ENCODE peak calls at places on chromosome 1, in nine cellular contexts. N, Q, R, T, J, I, A, B and D are unnamed samples.

GRCh38 chr1:77757066-77757584 is 2.5 kb downstream of the USP33 start:
- DNase-seq in N (no peak), Q (no peak), R (no peak), T (no peak), J (no peak), I (no peak), A (no peak), B (no peak), D (no peak)

GRCh38 chr1:53657891-53658396 is 81.0 kb downstream of the GLIS1 start:
- DNase-seq in N (no peak), Q (no peak), R (no peak), T (no peak), J (no peak), I (no peak), A (no peak), B (no peak), D (no peak)

GRCh38 chr1:57674803-57675202 is 250.9 kb upstream of the DAB1 start:
- DNase-seq in N (no peak), Q (no peak), R (no peak), T (no peak), J (no peak), I (no peak), A (no peak), B (no peak), D (no peak)

GRCh38 chr1:195866383-195867222 is 741.6 kb downstream of the KCNT2 start:
- DNase-seq in N (no peak), Q (no peak), R (no peak), T (no peak), J (no peak), I (no peak), A (no peak), B (no peak), D (no peak)

GRCh38 chr1:236716160-236716559 is 29.9 kb downstream of the ACTN2 start:
- DNase-seq in N (no peak), Q (no peak), R (no peak), T (no peak), J (no peak), I (no peak), A (no peak), B (no peak), D (peak)

GRCh38 chr1:36675106-36675505 is 192.4 kb upstream of the CSF3R start:
- DNase-seq in N (no peak), Q (no peak), R (no peak), T (no peak), J (no peak), I (no peak), A (no peak), B (no peak), D (no peak)

GRCh38 chr1:9780554-9781110 is 43.1 kb downstream of the CLSTN1 start:
- DNase-seq in N (no peak), Q (no peak), R (no peak), T (no peak), J (no peak), I (no peak), A (no peak), B (no peak), D (no peak)

GRCh38 chr1:169090900-169091311 is 15.6 kb upstream of the ATP1B1 start:
- DNase-seq in N (no peak), Q (no peak), R (no peak), T (no peak), J (no peak), I (no peak), A (no peak), B (no peak), D (peak)

GRCh38 chr1:226736908-226737818 is 1.9 kb downstream of the ITPKB start:
- DNase-seq in N (peak), Q (no peak), R (peak), T (no peak), J (peak), I (no peak), A (peak), B (no peak), D (peak)

GRCh38 chr1:226995966-226996332 is 55.9 kb downstream of the COQ8A start:
- DNase-seq in N (no peak), Q (no peak), R (no peak), T (no peak), J (no peak), I (no peak), A (no peak), B (no peak), D (no peak)

GRCh38 chr1:202155478-202156021 is 4.9 kb downstream of the PTPN7 start:
- DNase-seq in N (no peak), Q (no peak), R (no peak), T (no peak), J (no peak), I (no peak), A (peak), B (no peak), D (no peak)

GRCh38 chr1:191757003-191757402 is 401.3 kb upstream of the RGS18 start:
- DNase-seq in N (no peak), Q (no peak), R (no peak), T (no peak), J (no peak), I (no peak), A (no peak), B (no peak), D (no peak)

GRCh38 chr1:44049839-44050238 is 18.6 kb upstream of the SLC6A9 start:
- DNase-seq in N (no peak), Q (no peak), R (no peak), T (no peak), J (no peak), I (peak), A (no peak), B (no peak), D (no peak)

GRCh38 chr1:47592296-47592975 is 154.6 kb downstream of the FOXD2 start:
- DNase-seq in N (no peak), Q (no peak), R (no peak), T (no peak), J (no peak), I (no peak), A (no peak), B (no peak), D (no peak)

GRCh38 chr1:205932776-205933175 is 10.5 kb downstream of the SLC26A9 start:
- DNase-seq in N (no peak), Q (no peak), R (no peak), T (no peak), J (no peak), I (no peak), A (no peak), B (no peak), D (no peak)

GRCh38 chr1:180860535-180860934 is 52.2 kb upstream of the KIAA1614 start:
- DNase-seq in N (no peak), Q (no peak), R (no peak), T (no peak), J (no peak), I (no peak), A (no peak), B (no peak), D (no peak)

GRCh38 chr1:221161571-221162041 is 282.4 kb downstream of the HLX start:
- DNase-seq in N (no peak), Q (no peak), R (no peak), T (no peak), J (no peak), I (no peak), A (no peak), B (no peak), D (no peak)

GRCh38 chr1:2358651-2359640 is 32.4 kb downstream of the MORN1 start:
- DNase-seq in N (no peak), Q (no peak), R (no peak), T (no peak), J (no peak), I (no peak), A (no peak), B (no peak), D (no peak)

GRCh38 chr1:226643167-226643566 is 94.6 kb downstream of the STUM start:
- DNase-seq in N (peak), Q (peak), R (peak), T (peak), J (peak), I (no peak), A (no peak), B (no peak), D (no peak)

GRCh38 chr1:175126347-175126746 is 58.7 kb downstream of the TNN start:
- DNase-seq in N (no peak), Q (no peak), R (no peak), T (no peak), J (no peak), I (no peak), A (no peak), B (no peak), D (no peak)

GRCh38 chr1:180482425-180483275 is 19.7 kb downstream of the ACBD6 start:
- DNase-seq in N (no peak), Q (no peak), R (peak), T (no peak), J (peak), I (peak), A (peak), B (peak), D (peak)

GRCh38 chr1:86224651-86225050 is 68.1 kb upstream of the COL24A1 start:
- DNase-seq in N (no peak), Q (no peak), R (no peak), T (no peak), J (no peak), I (no peak), A (no peak), B (no peak), D (no peak)

GRCh38 chr1:59146651-59147358 is 150.1 kb upstream of the FGGY start:
- DNase-seq in N (peak), Q (no peak), R (peak), T (peak), J (peak), I (no peak), A (no peak), B (no peak), D (peak)

GRCh38 chr1:202708456-202709275 is 1.6 kb downstream of the SYT2 start:
- DNase-seq in N (no peak), Q (no peak), R (no peak), T (no peak), J (no peak), I (no peak), A (no peak), B (no peak), D (no peak)

GRCh38 chr1:66685265-66685664 is 67.0 kb upstream of the DYNLT5 start:
- DNase-seq in N (no peak), Q (no peak), R (no peak), T (no peak), J (no peak), I (no peak), A (no peak), B (no peak), D (no peak)

GRCh38 chr1:184647471-184647870 is 107.2 kb downstream of the EDEM3 start:
- DNase-seq in N (no peak), Q (no peak), R (no peak), T (no peak), J (no peak), I (no peak), A (no peak), B (no peak), D (no peak)

GRCh38 chr1:228842094-228842775 is 107.0 kb downstream of the RHOU start:
- DNase-seq in N (no peak), Q (no peak), R (no peak), T (no peak), J (no peak), I (peak), A (no peak), B (no peak), D (peak)

GRCh38 chr1:28370220-28371010 is 875 bp downstream of the PHACTR4 start:
- DNase-seq in N (peak), Q (no peak), R (peak), T (no peak), J (peak), I (no peak), A (peak), B (no peak), D (peak)

GRCh38 chr1:173507205-173507846 is 30.2 kb downstream of the PRDX6 start:
- DNase-seq in N (no peak), Q (no peak), R (no peak), T (no peak), J (no peak), I (peak), A (no peak), B (no peak), D (peak)

GRCh38 chr1:65177457-65177856 is 29.5 kb downstream of the AK4 start:
- DNase-seq in N (no peak), Q (no peak), R (no peak), T (no peak), J (no peak), I (no peak), A (no peak), B (no peak), D (no peak)

GRCh38 chr1:77350012-77350411 is 68.2 kb downstream of the AK5 start:
- DNase-seq in N (no peak), Q (no peak), R (no peak), T (no peak), J (no peak), I (no peak), A (no peak), B (no peak), D (no peak)

GRCh38 chr1:228454238-228454637 is 32.9 kb upstream of the RNF187 start:
- DNase-seq in N (no peak), Q (no peak), R (no peak), T (no peak), J (no peak), I (no peak), A (no peak), B (no peak), D (no peak)

GRCh38 chr1:60670313-60670712 is 412.0 kb upstream of the NFIA start:
- DNase-seq in N (no peak), Q (no peak), R (no peak), T (no peak), J (no peak), I (no peak), A (no peak), B (no peak), D (no peak)

GRCh38 chr1:200473698-200474371 is 64.0 kb upstream of the ZNF281 start:
- DNase-seq in N (peak), Q (no peak), R (no peak), T (no peak), J (peak), I (no peak), A (no peak), B (no peak), D (no peak)

GRCh38 chr1:21647431-21648373 is 21.5 kb downstream of the RAP1GAP start:
- DNase-seq in N (peak), Q (no peak), R (no peak), T (peak), J (peak), I (no peak), A (no peak), B (peak), D (no peak)

GRCh38 chr1:244874974-244875579 is 10.7 kb upstream of the HNRNPU start:
- DNase-seq in N (no peak), Q (no peak), R (no peak), T (no peak), J (no peak), I (no peak), A (peak), B (peak), D (no peak)

GRCh38 chr1:40928699-40929098 is 50.8 kb upstream of the CTPS1 start:
- DNase-seq in N (no peak), Q (no peak), R (no peak), T (no peak), J (no peak), I (no peak), A (no peak), B (no peak), D (no peak)